ENCODE peak calls at places on chromosomes 4 and X, in four cellular contexts. X is A549, E is H1, Z is IMR-90. A is an unnamed sample.
A peak's percentile ranks its signal among the peaks of the same experiment; 100 is the strongest.

GRCh38 chr4:15665738-15666365 is 10.7 kb upstream of the FBXL5 start:
- DNase-seq in X (no peak), Z (peak; percentile 58), E (no peak), A (no peak)

GRCh38 chrX:38175140-38175539 is 45.5 kb downstream of the SRPX start:
- DNase-seq in X (peak; percentile 18), E (peak; percentile 45), Z (peak; percentile 28), A (peak; percentile 3)

GRCh38 chr4:151935411-151935810 is 174.6 kb upstream of the GATB start:
- DNase-seq in X (no peak), Z (no peak), E (no peak), A (no peak)

GRCh38 chr4:121408-122084 is 2.8 kb upstream of the ZNF718 start:
- DNase-seq in X (no peak), Z (no peak), E (peak; percentile 6), A (no peak)

GRCh38 chr4:48033825-48034413 is 17.3 kb downstream of the NIPAL1 start:
- DNase-seq in Z (peak; percentile 3), E (peak; percentile 63), X (no peak), A (no peak)

GRCh38 chrX:17405225-17405969 is 30.4 kb downstream of the NHS start:
- DNase-seq in Z (peak; percentile 53), X (peak; percentile 51), E (no peak), A (no peak)

GRCh38 chr4:105572296-105572695 is 19.9 kb downstream of the ARHGEF38 start:
- DNase-seq in Z (no peak), X (no peak), E (no peak), A (no peak)

GRCh38 chr4:84146300-84146942 is 352.7 kb downstream of the NKX6-1 start:
- DNase-seq in Z (no peak), E (no peak), X (no peak), A (peak; percentile 5)

GRCh38 chrX:18701621-18702361 is 5.7 kb upstream of the PPEF1 start:
- DNase-seq in X (no peak), E (no peak), Z (peak; percentile 9), A (no peak)

GRCh38 chr4:80540785-80541469 is 205.4 kb downstream of the CFAP299 start:
- DNase-seq in X (no peak), Z (peak; percentile 55), E (no peak), A (peak; percentile 36)

GRCh38 chr4:178351185-178351584 is 908.9 kb upstream of the AGA start:
- DNase-seq in Z (no peak), E (no peak), X (no peak), A (no peak)

GRCh38 chrX:111168314-111168713 is 72.3 kb downstream of the PAK3 start:
- DNase-seq in X (no peak), Z (peak; percentile 0), E (no peak), A (no peak)

GRCh38 chr4:185020863-185021761 is 2.8 kb downstream of the HELT start:
- DNase-seq in E (peak; percentile 66), X (no peak), Z (no peak), A (no peak)

GRCh38 chr4:185019451-185020292 is 1.4 kb downstream of the HELT start:
- DNase-seq in Z (no peak), E (no peak), X (no peak), A (no peak)

GRCh38 chr4:185017964-185018772 is at the start of gene HELT:
- DNase-seq in X (no peak), E (peak; percentile 76), Z (no peak), A (no peak)

GRCh38 chr4:185018834-185019450 is 652 bp downstream of the HELT start:
- DNase-seq in X (no peak), Z (no peak), E (peak; percentile 84), A (no peak)

DNA sequence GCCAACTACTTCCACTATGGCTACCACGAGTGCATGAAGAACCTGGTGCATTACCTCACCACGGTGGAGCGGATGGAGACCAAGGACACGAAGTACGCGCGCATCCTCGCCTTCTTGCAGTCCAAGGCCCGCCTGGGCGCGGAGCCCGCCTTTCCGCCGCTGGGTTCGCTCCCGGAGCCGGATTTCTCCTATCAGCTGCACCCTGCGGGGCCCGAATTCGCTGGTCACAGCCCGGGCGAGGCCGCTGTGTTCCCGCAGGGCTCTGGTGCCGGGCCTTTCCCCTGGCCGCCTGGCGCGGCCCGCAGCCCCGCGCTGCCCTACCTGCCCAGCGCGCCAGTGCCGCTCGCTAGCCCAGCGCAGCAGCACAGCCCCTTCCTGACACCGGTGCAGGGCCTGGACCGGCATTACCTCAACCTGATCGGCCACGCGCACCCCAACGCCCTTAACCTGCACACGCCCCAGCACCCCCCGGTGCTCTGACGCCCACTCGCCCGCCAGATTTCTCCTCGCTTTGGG is 2.1 kb downstream of the HELT start:
- DNase-seq in E (peak; percentile 83), X (no peak), Z (no peak), A (no peak)
- TF ChIP-seq USF2 in E (no peak), X (no peak), Z (no peak), A (no peak)

GRCh38 chr4:159400782-159401712 is 298.2 kb downstream of the RAPGEF2 start:
- DNase-seq in Z (peak; percentile 70), X (no peak), E (no peak), A (no peak)
- H3K4me2 ChIP-seq in Z (no peak overlapping the region), X (no peak overlapping the region), E (no peak overlapping the region), A (no peak overlapping the region)

GRCh38 chrX:67692246-67692645 is 148.4 kb downstream of the AR start:
- DNase-seq in E (no peak), Z (peak; percentile 16), X (no peak), A (no peak)
- TF ChIP-seq USF2 in E (no peak), Z (no peak), X (no peak), A (no peak)

DNA sequence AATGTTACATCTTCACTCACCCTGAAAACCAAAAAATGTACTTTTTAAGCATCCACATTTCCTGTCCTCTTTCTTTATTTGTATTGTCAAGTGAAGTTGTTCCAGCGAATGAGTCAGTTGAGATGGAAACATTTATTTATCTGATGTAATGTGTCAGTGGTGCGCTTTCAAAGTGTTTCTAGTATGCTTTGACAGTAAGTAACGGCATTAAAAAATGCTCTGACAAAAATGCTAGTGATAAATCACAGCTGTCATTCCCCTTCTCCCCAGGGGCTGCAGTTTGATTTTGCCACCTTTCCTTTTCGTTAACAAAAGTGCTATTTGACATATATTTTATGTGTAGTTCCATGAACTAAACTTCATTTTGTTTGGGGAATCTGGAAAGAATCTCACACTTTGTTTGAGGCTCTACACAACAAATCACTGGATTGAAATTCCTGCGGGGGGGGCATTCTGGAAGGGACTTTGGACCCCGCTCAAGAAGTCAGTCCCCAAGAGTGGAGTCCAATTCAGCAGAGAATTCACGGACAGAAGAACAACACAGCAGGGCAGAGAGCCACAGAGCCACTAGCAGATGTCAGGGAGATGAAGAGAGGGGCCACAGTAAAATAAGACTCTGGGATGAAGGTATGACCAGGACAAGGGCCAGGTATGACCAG is 7.6 kb upstream of the TBC1D19 start:
- DNase-seq in E (no peak), X (no peak), Z (peak; percentile 62), A (no peak)
- H3K4me2 ChIP-seq in E (no peak overlapping the region), X (peak overlapping the region; percentile 26), Z (peak overlapping the region; percentile 62), A (no peak overlapping the region)

GRCh38 chrX:42241421-42241820 is 318.1 kb upstream of the CASK start:
- DNase-seq in X (no peak), E (no peak), Z (no peak), A (no peak)
- TF ChIP-seq USF2 in X (no peak), E (no peak), Z (no peak), A (no peak)

DNA sequence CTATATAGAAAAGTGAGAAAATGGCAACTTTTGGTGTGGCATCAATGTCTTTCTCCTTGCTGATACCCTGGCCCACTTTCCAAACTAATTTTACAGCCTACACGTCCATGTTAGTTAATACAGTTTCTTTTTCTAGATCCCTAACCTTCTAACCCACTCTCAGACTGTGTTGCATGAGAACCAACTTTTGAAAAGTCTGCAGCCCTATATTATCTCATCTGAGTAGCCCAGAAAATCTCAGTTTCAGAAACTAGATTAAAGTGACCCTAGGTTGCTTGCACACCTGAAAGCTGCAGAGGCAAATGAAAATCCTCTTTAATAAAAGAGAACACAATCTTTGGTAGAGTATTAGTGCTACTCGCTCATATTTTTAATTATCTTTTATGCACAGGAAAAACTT is 371.6 kb upstream of the EMCN start:
- DNase-seq in Z (no peak), X (no peak), E (no peak), A (no peak)
- H3K4me2 ChIP-seq in Z (no peak overlapping the region), X (no peak overlapping the region), E (no peak overlapping the region), A (no peak overlapping the region)

DNA sequence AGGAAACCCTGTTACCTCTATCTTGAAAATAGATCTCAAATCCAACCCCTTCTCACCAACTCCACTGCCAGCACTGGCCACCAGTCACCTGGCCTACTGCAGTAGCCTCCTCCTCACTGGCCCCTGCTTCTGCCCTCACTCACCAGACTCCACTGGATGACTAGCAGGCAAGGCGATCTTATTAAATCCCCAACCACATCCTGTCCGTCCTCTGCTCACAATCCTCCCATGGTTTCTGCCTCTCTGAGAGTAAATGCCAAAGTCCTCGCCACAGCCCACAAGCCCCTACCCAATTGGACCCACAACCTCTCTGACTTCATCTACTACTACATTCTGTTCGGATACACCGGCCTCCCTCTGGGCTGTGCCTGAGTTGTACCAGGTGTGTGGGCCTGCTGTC is 5.4 kb upstream of the PIM2 start:
- DNase-seq in Z (no peak), E (no peak), X (no peak), A (no peak)
- TF ChIP-seq USF2 in Z (no peak), E (no peak), X (no peak), A (no peak)

GRCh38 chr4:42655248-42655647 is 1.7 kb downstream of the ATP8A1 start:
- DNase-seq in X (no peak), E (no peak), Z (no peak), A (no peak)

GRCh38 chr4:42656736-42656985 is 244 bp downstream of the ATP8A1 start:
- DNase-seq in E (no peak), Z (no peak), X (no peak), A (no peak)

GRCh38 chr4:42655921-42656735 is 777 bp downstream of the ATP8A1 start:
- DNase-seq in X (peak; percentile 3), Z (no peak), E (peak; percentile 69), A (no peak)

GRCh38 chr4:42654606-42655005 is 2.3 kb downstream of the ATP8A1 start:
- DNase-seq in E (no peak), X (no peak), Z (peak; percentile 50), A (no peak)

GRCh38 chr4:42653606-42654560 is 3.0 kb downstream of the ATP8A1 start:
- DNase-seq in Z (no peak), X (no peak), E (no peak), A (no peak)
- H3K4me2 ChIP-seq in Z (no peak overlapping the region), X (no peak overlapping the region), E (no peak overlapping the region), A (peak overlapping the region; percentile 92)

A was measured in GM12878.